ENCODE peak calls at places on chromosomes 13 and 19, in five cellular contexts. One of them, this sample, is unnamed.

GRCh38 chr19:15934332-15935078 is at the start of gene CYP4F11:
- DNase-seq in Peyer's patch: peak; percentile 96
- DNase-seq in neuronal stem cell: no peak
- DNase-seq in fibroblast of pulmonary artery: no peak
- DNase-seq in endothelial cell of umbilical vein: no peak
- DNase-seq in this sample: peak; percentile 92

GRCh38 chr13:110109140-110109783 is 197.7 kb downstream of the COL4A1 start:
- DNase-seq in Peyer's patch: no peak
- DNase-seq in neuronal stem cell: no peak
- DNase-seq in fibroblast of pulmonary artery: no peak
- DNase-seq in endothelial cell of umbilical vein: no peak
- DNase-seq in this sample: no peak

GRCh38 chr19:29492761-29493160 is 33.0 kb upstream of the VSTM2B start:
- DNase-seq in Peyer's patch: no peak
- DNase-seq in neuronal stem cell: no peak
- DNase-seq in fibroblast of pulmonary artery: no peak
- DNase-seq in endothelial cell of umbilical vein: no peak
- DNase-seq in this sample: no peak

GRCh38 chr13:107373551-107373950 is 805.6 kb upstream of the ARGLU1 start:
- DNase-seq in Peyer's patch: no peak
- DNase-seq in neuronal stem cell: peak; percentile 26
- DNase-seq in fibroblast of pulmonary artery: peak; percentile 77
- DNase-seq in endothelial cell of umbilical vein: peak; percentile 91
- DNase-seq in this sample: no peak

GRCh38 chr13:108779308-108779707 is 149.9 kb downstream of the MYO16 start:
- DNase-seq in Peyer's patch: no peak
- DNase-seq in neuronal stem cell: no peak
- DNase-seq in fibroblast of pulmonary artery: no peak
- DNase-seq in endothelial cell of umbilical vein: no peak
- DNase-seq in this sample: no peak

GRCh38 chr13:113667771-113668490 is 912 bp downstream of the GRK1 start:
- DNase-seq in Peyer's patch: peak; percentile 37
- DNase-seq in neuronal stem cell: no peak
- DNase-seq in fibroblast of pulmonary artery: no peak
- DNase-seq in endothelial cell of umbilical vein: no peak
- DNase-seq in this sample: peak; percentile 49

GRCh38 chr19:47432499-47432898 is 13.2 kb upstream of the MEIS3 start:
- DNase-seq in Peyer's patch: no peak
- DNase-seq in neuronal stem cell: no peak
- DNase-seq in fibroblast of pulmonary artery: no peak
- DNase-seq in endothelial cell of umbilical vein: no peak
- DNase-seq in this sample: no peak

GRCh38 chr13:103757361-103757760 is 691.1 kb upstream of the SLC10A2 start:
- DNase-seq in Peyer's patch: no peak
- DNase-seq in neuronal stem cell: no peak
- DNase-seq in fibroblast of pulmonary artery: no peak
- DNase-seq in endothelial cell of umbilical vein: no peak
- DNase-seq in this sample: no peak

GRCh38 chr13:27839809-27840467 is 47.7 kb downstream of the GSX1 start:
- DNase-seq in Peyer's patch: no peak
- DNase-seq in neuronal stem cell: no peak
- DNase-seq in fibroblast of pulmonary artery: no peak
- DNase-seq in endothelial cell of umbilical vein: no peak
- DNase-seq in this sample: no peak

GRCh38 chr13:99805361-99805760 is 166.2 kb downstream of the ZIC5 start:
- DNase-seq in Peyer's patch: no peak
- DNase-seq in neuronal stem cell: peak; percentile 26
- DNase-seq in fibroblast of pulmonary artery: no peak
- DNase-seq in endothelial cell of umbilical vein: no peak
- DNase-seq in this sample: no peak

GRCh38 chr13:109666656-109667448 is 119.5 kb downstream of the IRS2 start:
- DNase-seq in Peyer's patch: no peak
- DNase-seq in neuronal stem cell: no peak
- DNase-seq in fibroblast of pulmonary artery: peak; percentile 41
- DNase-seq in endothelial cell of umbilical vein: no peak
- DNase-seq in this sample: no peak

GRCh38 chr19:952680-953500 is 27.1 kb downstream of the ARID3A start:
- DNase-seq in Peyer's patch: peak; percentile 73
- DNase-seq in neuronal stem cell: no peak
- DNase-seq in fibroblast of pulmonary artery: peak; percentile 40
- DNase-seq in endothelial cell of umbilical vein: no peak
- DNase-seq in this sample: no peak

GRCh38 chr13:91618315-91618714 is 219.9 kb downstream of the GPC5 start:
- DNase-seq in Peyer's patch: no peak
- DNase-seq in neuronal stem cell: no peak
- DNase-seq in fibroblast of pulmonary artery: no peak
- DNase-seq in endothelial cell of umbilical vein: no peak
- DNase-seq in this sample: no peak

GRCh38 chr13:90445179-90445578 is 902.3 kb upstream of the MIR17HG start:
- DNase-seq in Peyer's patch: no peak
- DNase-seq in neuronal stem cell: peak; percentile 15
- DNase-seq in fibroblast of pulmonary artery: peak; percentile 95
- DNase-seq in endothelial cell of umbilical vein: peak; percentile 61
- DNase-seq in this sample: no peak

GRCh38 chr13:24199016-24199415 is 38.5 kb downstream of the SPATA13 start:
- DNase-seq in Peyer's patch: no peak
- DNase-seq in neuronal stem cell: no peak
- DNase-seq in fibroblast of pulmonary artery: no peak
- DNase-seq in endothelial cell of umbilical vein: no peak
- DNase-seq in this sample: no peak

GRCh38 chr19:387777-388176 is 21.2 kb downstream of the C2CD4C start:
- DNase-seq in Peyer's patch: no peak
- DNase-seq in neuronal stem cell: no peak
- DNase-seq in fibroblast of pulmonary artery: no peak
- DNase-seq in endothelial cell of umbilical vein: no peak
- DNase-seq in this sample: peak; percentile 52

GRCh38 chr19:3523361-3524074 is 15.5 kb upstream of the TEKTIP1 start:
- DNase-seq in Peyer's patch: no peak
- DNase-seq in neuronal stem cell: no peak
- DNase-seq in fibroblast of pulmonary artery: no peak
- DNase-seq in endothelial cell of umbilical vein: no peak
- DNase-seq in this sample: no peak

GRCh38 chr19:3522421-3523360 is 16.3 kb upstream of the TEKTIP1 start:
- DNase-seq in Peyer's patch: no peak
- DNase-seq in neuronal stem cell: no peak
- DNase-seq in fibroblast of pulmonary artery: no peak
- DNase-seq in endothelial cell of umbilical vein: no peak
- DNase-seq in this sample: peak; percentile 58

GRCh38 chr19:3525052-3525451 is 13.9 kb upstream of the TEKTIP1 start:
- DNase-seq in Peyer's patch: no peak
- DNase-seq in neuronal stem cell: no peak
- DNase-seq in fibroblast of pulmonary artery: no peak
- DNase-seq in endothelial cell of umbilical vein: no peak
- DNase-seq in this sample: no peak

GRCh38 chr19:3526507-3527244 is 12.3 kb upstream of the TEKTIP1 start:
- DNase-seq in Peyer's patch: no peak
- DNase-seq in neuronal stem cell: no peak
- DNase-seq in fibroblast of pulmonary artery: no peak
- DNase-seq in endothelial cell of umbilical vein: no peak
- DNase-seq in this sample: no peak

GRCh38 chr19:3524075-3524842 is 14.7 kb upstream of the TEKTIP1 start:
- DNase-seq in Peyer's patch: no peak
- DNase-seq in neuronal stem cell: no peak
- DNase-seq in fibroblast of pulmonary artery: no peak
- DNase-seq in endothelial cell of umbilical vein: no peak
- DNase-seq in this sample: no peak
- H3K4me3 ChIP-seq in Peyer's patch: no peak overlapping the region
- H3K4me3 ChIP-seq in neuronal stem cell: no peak overlapping the region
- H3K4me3 ChIP-seq in fibroblast of pulmonary artery: no peak overlapping the region
- H3K4me3 ChIP-seq in endothelial cell of umbilical vein: no peak overlapping the region
- H3K4me3 ChIP-seq in this sample: no peak overlapping the region

DNA sequence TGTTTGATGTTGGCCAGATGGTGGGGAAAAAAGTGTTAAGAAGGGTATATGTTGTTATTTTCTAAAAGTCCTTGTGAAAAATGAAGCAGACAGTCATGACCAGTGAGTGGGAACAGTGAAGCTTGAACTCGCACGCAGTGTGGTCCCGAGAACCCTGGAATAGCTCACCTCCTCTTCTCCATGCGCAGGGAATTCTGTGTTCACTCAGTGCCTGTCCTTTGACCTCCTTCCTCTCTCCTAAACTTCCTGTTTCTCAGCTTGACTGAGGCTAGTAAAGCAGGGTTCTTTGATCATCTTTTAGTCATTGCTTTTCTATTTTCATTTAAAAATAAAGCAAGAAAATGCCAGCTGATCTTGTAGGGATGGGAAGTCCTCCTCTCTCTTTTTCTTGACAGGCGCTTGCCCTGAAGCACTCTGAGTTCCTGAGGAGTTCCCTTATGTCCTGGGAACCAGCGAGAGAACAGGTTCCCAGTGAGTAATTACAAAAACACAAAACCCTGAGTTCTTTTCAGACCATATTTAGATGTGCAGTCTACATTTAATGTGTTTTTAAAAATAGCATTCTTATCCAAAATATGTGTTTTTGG is 62.8 kb downstream of the ARHGEF7 start:
- DNase-seq in Peyer's patch: no peak
- DNase-seq in neuronal stem cell: no peak
- DNase-seq in fibroblast of pulmonary artery: peak; percentile 68
- DNase-seq in endothelial cell of umbilical vein: peak; percentile 82
- DNase-seq in this sample: no peak
- H3K4me3 ChIP-seq in Peyer's patch: no peak overlapping the region
- H3K4me3 ChIP-seq in neuronal stem cell: no peak overlapping the region
- H3K4me3 ChIP-seq in fibroblast of pulmonary artery: no peak overlapping the region
- H3K4me3 ChIP-seq in endothelial cell of umbilical vein: no peak overlapping the region
- H3K4me3 ChIP-seq in this sample: no peak overlapping the region

DNA sequence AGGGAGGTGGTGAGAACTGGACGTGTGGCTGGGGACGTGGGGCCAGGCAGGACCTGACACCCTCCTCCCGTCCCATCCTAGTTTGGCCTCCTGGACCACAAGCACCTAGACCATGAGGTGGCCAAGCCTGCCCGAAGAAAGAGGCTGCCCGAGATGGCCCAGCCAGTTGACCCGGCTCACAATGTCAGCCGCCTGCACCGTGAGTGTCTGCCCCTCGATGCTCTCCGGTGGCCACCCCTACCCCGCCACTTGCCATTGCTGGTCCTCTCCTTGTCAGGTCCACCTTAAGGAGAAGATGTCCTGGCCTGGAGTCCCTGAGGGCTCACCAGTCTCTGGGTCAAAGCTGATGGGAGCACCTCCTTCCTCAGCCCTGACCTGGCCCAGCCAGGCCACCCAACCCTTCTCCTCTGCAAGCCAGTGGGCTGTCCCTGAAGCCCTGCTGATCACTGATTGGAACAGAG is 2.2 kb downstream of the ANGPTL4 start:
- DNase-seq in Peyer's patch: peak; percentile 28
- DNase-seq in neuronal stem cell: no peak
- DNase-seq in fibroblast of pulmonary artery: no peak
- DNase-seq in endothelial cell of umbilical vein: no peak
- DNase-seq in this sample: no peak
- H3K4me3 ChIP-seq in Peyer's patch: no peak overlapping the region
- H3K4me3 ChIP-seq in neuronal stem cell: no peak overlapping the region
- H3K4me3 ChIP-seq in fibroblast of pulmonary artery: peak overlapping the region; percentile 30
- H3K4me3 ChIP-seq in endothelial cell of umbilical vein: no peak overlapping the region
- H3K4me3 ChIP-seq in this sample: no peak overlapping the region

GRCh38 chr13:98252931-98253470 is 75.9 kb upstream of the RNF113B start:
- DNase-seq in Peyer's patch: no peak
- DNase-seq in neuronal stem cell: no peak
- DNase-seq in fibroblast of pulmonary artery: peak; percentile 59
- DNase-seq in endothelial cell of umbilical vein: peak; percentile 84
- DNase-seq in this sample: no peak
- H3K4me3 ChIP-seq in Peyer's patch: no peak overlapping the region
- H3K4me3 ChIP-seq in neuronal stem cell: no peak overlapping the region
- H3K4me3 ChIP-seq in fibroblast of pulmonary artery: no peak overlapping the region
- H3K4me3 ChIP-seq in endothelial cell of umbilical vein: peak overlapping the region; percentile 10
- H3K4me3 ChIP-seq in this sample: no peak overlapping the region

This sample was measured in upper lobe of right lung.